ENCODE peak calls at places on chromosome 16, in five cellular contexts. One of them, this sample, is unnamed.

GRCh38 chr16:3912897-3913296 is 32.4 kb upstream of the CREBBP start:
- DNase-seq in tibial artery: no peak
- DNase-seq in iPS DF 6.9: no peak
- DNase-seq in heart left ventricle: no peak
- DNase-seq in naive thymus-derived CD4-positive, alpha-beta T cell: no peak
- DNase-seq in this sample: no peak

GRCh38 chr16:4410335-4411075 is 5.9 kb downstream of the CORO7 start:
- DNase-seq in tibial artery: no peak
- DNase-seq in iPS DF 6.9: no peak
- DNase-seq in heart left ventricle: no peak
- DNase-seq in naive thymus-derived CD4-positive, alpha-beta T cell: no peak
- DNase-seq in this sample: peak

GRCh38 chr16:71780521-71781089 is 28.0 kb downstream of the AP1G1 start:
- DNase-seq in tibial artery: no peak
- DNase-seq in iPS DF 6.9: no peak
- DNase-seq in heart left ventricle: no peak
- DNase-seq in naive thymus-derived CD4-positive, alpha-beta T cell: no peak
- DNase-seq in this sample: no peak

GRCh38 chr16:1002399-1003161 is 21.0 kb downstream of the SOX8 start:
- DNase-seq in tibial artery: no peak
- DNase-seq in iPS DF 6.9: no peak
- DNase-seq in heart left ventricle: no peak
- DNase-seq in naive thymus-derived CD4-positive, alpha-beta T cell: no peak
- DNase-seq in this sample: no peak

GRCh38 chr16:31382485-31383161 is 10.5 kb upstream of the ITGAD start:
- DNase-seq in tibial artery: peak
- DNase-seq in iPS DF 6.9: peak
- DNase-seq in heart left ventricle: peak
- DNase-seq in naive thymus-derived CD4-positive, alpha-beta T cell: peak
- DNase-seq in this sample: no peak

GRCh38 chr16:5633845-5634440 is 536.3 kb upstream of the EEF2KMT start:
- DNase-seq in tibial artery: no peak
- DNase-seq in iPS DF 6.9: peak
- DNase-seq in heart left ventricle: no peak
- DNase-seq in naive thymus-derived CD4-positive, alpha-beta T cell: no peak
- DNase-seq in this sample: no peak

GRCh38 chr16:54067317-54068065 is 219.1 kb downstream of the IRX3 start:
- DNase-seq in tibial artery: no peak
- DNase-seq in iPS DF 6.9: no peak
- DNase-seq in heart left ventricle: no peak
- DNase-seq in naive thymus-derived CD4-positive, alpha-beta T cell: no peak
- DNase-seq in this sample: no peak

GRCh38 chr16:12061336-12062055 is 85.0 kb downstream of the SNX29 start:
- DNase-seq in tibial artery: no peak
- DNase-seq in iPS DF 6.9: no peak
- DNase-seq in heart left ventricle: no peak
- DNase-seq in naive thymus-derived CD4-positive, alpha-beta T cell: no peak
- DNase-seq in this sample: no peak

GRCh38 chr16:83044589-83044988 is 417.8 kb downstream of the CDH13 start:
- DNase-seq in tibial artery: no peak
- DNase-seq in iPS DF 6.9: no peak
- DNase-seq in heart left ventricle: no peak
- DNase-seq in naive thymus-derived CD4-positive, alpha-beta T cell: no peak
- DNase-seq in this sample: no peak

GRCh38 chr16:54489225-54489781 is 202.7 kb upstream of the IRX3 start:
- DNase-seq in tibial artery: no peak
- DNase-seq in iPS DF 6.9: no peak
- DNase-seq in heart left ventricle: no peak
- DNase-seq in naive thymus-derived CD4-positive, alpha-beta T cell: no peak
- DNase-seq in this sample: no peak

GRCh38 chr16:67326115-67326471 is 448 bp downstream of the KCTD19 start:
- DNase-seq in tibial artery: no peak
- DNase-seq in iPS DF 6.9: no peak
- DNase-seq in heart left ventricle: no peak
- DNase-seq in naive thymus-derived CD4-positive, alpha-beta T cell: no peak
- DNase-seq in this sample: no peak

GRCh38 chr16:61214780-61215179 is 821.5 kb downstream of the CDH8 start:
- DNase-seq in tibial artery: no peak
- DNase-seq in iPS DF 6.9: no peak
- DNase-seq in heart left ventricle: no peak
- DNase-seq in naive thymus-derived CD4-positive, alpha-beta T cell: no peak
- DNase-seq in this sample: no peak

GRCh38 chr16:80666378-80667257 is 125.8 kb downstream of the DYNLRB2 start:
- DNase-seq in tibial artery: no peak
- DNase-seq in iPS DF 6.9: no peak
- DNase-seq in heart left ventricle: no peak
- DNase-seq in naive thymus-derived CD4-positive, alpha-beta T cell: no peak
- DNase-seq in this sample: no peak

GRCh38 chr16:4233431-4233830 is 8.4 kb downstream of the SRL start:
- DNase-seq in tibial artery: no peak
- DNase-seq in iPS DF 6.9: no peak
- DNase-seq in heart left ventricle: peak
- DNase-seq in naive thymus-derived CD4-positive, alpha-beta T cell: no peak
- DNase-seq in this sample: no peak

GRCh38 chr16:813204-813915 is 12.8 kb upstream of the GNG13 start:
- DNase-seq in tibial artery: no peak
- DNase-seq in iPS DF 6.9: no peak
- DNase-seq in heart left ventricle: no peak
- DNase-seq in naive thymus-derived CD4-positive, alpha-beta T cell: peak
- DNase-seq in this sample: peak

GRCh38 chr16:48511071-48511540 is 98.9 kb downstream of the N4BP1 start:
- DNase-seq in tibial artery: no peak
- DNase-seq in iPS DF 6.9: no peak
- DNase-seq in heart left ventricle: no peak
- DNase-seq in naive thymus-derived CD4-positive, alpha-beta T cell: no peak
- DNase-seq in this sample: no peak

GRCh38 chr16:11078812-11079459 is 134.6 kb downstream of the CLEC16A start:
- DNase-seq in tibial artery: peak
- DNase-seq in iPS DF 6.9: no peak
- DNase-seq in heart left ventricle: peak
- DNase-seq in naive thymus-derived CD4-positive, alpha-beta T cell: no peak
- DNase-seq in this sample: no peak

GRCh38 chr16:20610892-20611349 is 34.8 kb upstream of the ACSM2B start:
- DNase-seq in tibial artery: no peak
- DNase-seq in iPS DF 6.9: no peak
- DNase-seq in heart left ventricle: peak
- DNase-seq in naive thymus-derived CD4-positive, alpha-beta T cell: no peak
- DNase-seq in this sample: no peak

GRCh38 chr16:57530531-57531252 is 5.7 kb downstream of the CCDC102A start:
- DNase-seq in tibial artery: no peak
- DNase-seq in iPS DF 6.9: no peak
- DNase-seq in heart left ventricle: no peak
- DNase-seq in naive thymus-derived CD4-positive, alpha-beta T cell: no peak
- DNase-seq in this sample: no peak
- H3K27ac ChIP-seq in tibial artery: peak
- H3K27ac ChIP-seq in iPS DF 6.9: no peak
- H3K27ac ChIP-seq in heart left ventricle: no peak
- H3K27ac ChIP-seq in naive thymus-derived CD4-positive, alpha-beta T cell: peak
- H3K27ac ChIP-seq in this sample: no peak

GRCh38 chr16:65510241-65510640 is 388.4 kb upstream of the CDH11 start:
- DNase-seq in tibial artery: no peak
- DNase-seq in iPS DF 6.9: no peak
- DNase-seq in heart left ventricle: no peak
- DNase-seq in naive thymus-derived CD4-positive, alpha-beta T cell: no peak
- DNase-seq in this sample: no peak
- H3K27ac ChIP-seq in tibial artery: no peak
- H3K27ac ChIP-seq in iPS DF 6.9: no peak
- H3K27ac ChIP-seq in heart left ventricle: no peak
- H3K27ac ChIP-seq in naive thymus-derived CD4-positive, alpha-beta T cell: no peak
- H3K27ac ChIP-seq in this sample: no peak

GRCh38 chr16:57131351-57131970 is 39.1 kb downstream of the CPNE2 start:
- DNase-seq in tibial artery: no peak
- DNase-seq in iPS DF 6.9: no peak
- DNase-seq in heart left ventricle: no peak
- DNase-seq in naive thymus-derived CD4-positive, alpha-beta T cell: no peak
- DNase-seq in this sample: peak
- H3K27ac ChIP-seq in tibial artery: no peak
- H3K27ac ChIP-seq in iPS DF 6.9: no peak
- H3K27ac ChIP-seq in heart left ventricle: no peak
- H3K27ac ChIP-seq in naive thymus-derived CD4-positive, alpha-beta T cell: peak
- H3K27ac ChIP-seq in this sample: peak

GRCh38 chr16:2056077-2056476 is 8.3 kb downstream of the TSC2 start:
- DNase-seq in tibial artery: no peak
- DNase-seq in iPS DF 6.9: no peak
- DNase-seq in heart left ventricle: no peak
- DNase-seq in naive thymus-derived CD4-positive, alpha-beta T cell: no peak
- DNase-seq in this sample: no peak
- H3K27ac ChIP-seq in tibial artery: no peak
- H3K27ac ChIP-seq in iPS DF 6.9: no peak
- H3K27ac ChIP-seq in heart left ventricle: no peak
- H3K27ac ChIP-seq in naive thymus-derived CD4-positive, alpha-beta T cell: no peak
- H3K27ac ChIP-seq in this sample: peak

GRCh38 chr16:58261263-58261662 is 33.6 kb downstream of the PRSS54 start:
- DNase-seq in tibial artery: no peak
- DNase-seq in iPS DF 6.9: no peak
- DNase-seq in heart left ventricle: no peak
- DNase-seq in naive thymus-derived CD4-positive, alpha-beta T cell: no peak
- DNase-seq in this sample: no peak

GRCh38 chr16:58262592-58262991 is 32.2 kb downstream of the PRSS54 start:
- DNase-seq in tibial artery: no peak
- DNase-seq in iPS DF 6.9: no peak
- DNase-seq in heart left ventricle: no peak
- DNase-seq in naive thymus-derived CD4-positive, alpha-beta T cell: no peak
- DNase-seq in this sample: no peak

GRCh38 chr16:58258326-58258725 is 36.5 kb downstream of the PRSS54 start:
- DNase-seq in tibial artery: no peak
- DNase-seq in iPS DF 6.9: no peak
- DNase-seq in heart left ventricle: no peak
- DNase-seq in naive thymus-derived CD4-positive, alpha-beta T cell: no peak
- DNase-seq in this sample: no peak

GRCh38 chr16:58256108-58256507 is 38.7 kb downstream of the PRSS54 start:
- DNase-seq in tibial artery: no peak
- DNase-seq in iPS DF 6.9: no peak
- DNase-seq in heart left ventricle: no peak
- DNase-seq in naive thymus-derived CD4-positive, alpha-beta T cell: no peak
- DNase-seq in this sample: no peak

GRCh38 chr16:58259995-58260394 is 34.8 kb downstream of the PRSS54 start:
- DNase-seq in tibial artery: no peak
- DNase-seq in iPS DF 6.9: no peak
- DNase-seq in heart left ventricle: no peak
- DNase-seq in naive thymus-derived CD4-positive, alpha-beta T cell: no peak
- DNase-seq in this sample: no peak
- H3K27ac ChIP-seq in tibial artery: no peak
- H3K27ac ChIP-seq in iPS DF 6.9: no peak
- H3K27ac ChIP-seq in heart left ventricle: no peak
- H3K27ac ChIP-seq in naive thymus-derived CD4-positive, alpha-beta T cell: no peak
- H3K27ac ChIP-seq in this sample: no peak

GRCh38 chr16:30351586-30352419 is 3.3 kb downstream of the CD2BP2 start:
- DNase-seq in tibial artery: peak
- DNase-seq in iPS DF 6.9: no peak
- DNase-seq in heart left ventricle: peak
- DNase-seq in naive thymus-derived CD4-positive, alpha-beta T cell: no peak
- DNase-seq in this sample: peak
- H3K27ac ChIP-seq in tibial artery: peak
- H3K27ac ChIP-seq in iPS DF 6.9: no peak
- H3K27ac ChIP-seq in heart left ventricle: peak
- H3K27ac ChIP-seq in naive thymus-derived CD4-positive, alpha-beta T cell: no peak
- H3K27ac ChIP-seq in this sample: peak

GRCh38 chr16:85796599-85796998 is 2.7 kb downstream of the EMC8 start:
- DNase-seq in tibial artery: no peak
- DNase-seq in iPS DF 6.9: no peak
- DNase-seq in heart left ventricle: no peak
- DNase-seq in naive thymus-derived CD4-positive, alpha-beta T cell: no peak
- DNase-seq in this sample: no peak
- H3K27ac ChIP-seq in tibial artery: no peak
- H3K27ac ChIP-seq in iPS DF 6.9: no peak
- H3K27ac ChIP-seq in heart left ventricle: no peak
- H3K27ac ChIP-seq in naive thymus-derived CD4-positive, alpha-beta T cell: no peak
- H3K27ac ChIP-seq in this sample: no peak

GRCh38 chr16:86511317-86512161 is 1.2 kb downstream of the FOXF1 start:
- DNase-seq in tibial artery: no peak
- DNase-seq in iPS DF 6.9: no peak
- DNase-seq in heart left ventricle: no peak
- DNase-seq in naive thymus-derived CD4-positive, alpha-beta T cell: no peak
- DNase-seq in this sample: no peak

GRCh38 chr16:86512301-86512859 is 2.1 kb downstream of the FOXF1 start:
- DNase-seq in tibial artery: no peak
- DNase-seq in iPS DF 6.9: no peak
- DNase-seq in heart left ventricle: no peak
- DNase-seq in naive thymus-derived CD4-positive, alpha-beta T cell: no peak
- DNase-seq in this sample: no peak

GRCh38 chr16:86509759-86510464 is 415 bp upstream of the FOXF1 start:
- DNase-seq in tibial artery: no peak
- DNase-seq in iPS DF 6.9: no peak
- DNase-seq in heart left ventricle: no peak
- DNase-seq in naive thymus-derived CD4-positive, alpha-beta T cell: no peak
- DNase-seq in this sample: no peak

GRCh38 chr16:86508947-86509758 is 1.2 kb upstream of the FOXF1 start:
- DNase-seq in tibial artery: no peak
- DNase-seq in iPS DF 6.9: no peak
- DNase-seq in heart left ventricle: peak
- DNase-seq in naive thymus-derived CD4-positive, alpha-beta T cell: no peak
- DNase-seq in this sample: no peak

DNA sequence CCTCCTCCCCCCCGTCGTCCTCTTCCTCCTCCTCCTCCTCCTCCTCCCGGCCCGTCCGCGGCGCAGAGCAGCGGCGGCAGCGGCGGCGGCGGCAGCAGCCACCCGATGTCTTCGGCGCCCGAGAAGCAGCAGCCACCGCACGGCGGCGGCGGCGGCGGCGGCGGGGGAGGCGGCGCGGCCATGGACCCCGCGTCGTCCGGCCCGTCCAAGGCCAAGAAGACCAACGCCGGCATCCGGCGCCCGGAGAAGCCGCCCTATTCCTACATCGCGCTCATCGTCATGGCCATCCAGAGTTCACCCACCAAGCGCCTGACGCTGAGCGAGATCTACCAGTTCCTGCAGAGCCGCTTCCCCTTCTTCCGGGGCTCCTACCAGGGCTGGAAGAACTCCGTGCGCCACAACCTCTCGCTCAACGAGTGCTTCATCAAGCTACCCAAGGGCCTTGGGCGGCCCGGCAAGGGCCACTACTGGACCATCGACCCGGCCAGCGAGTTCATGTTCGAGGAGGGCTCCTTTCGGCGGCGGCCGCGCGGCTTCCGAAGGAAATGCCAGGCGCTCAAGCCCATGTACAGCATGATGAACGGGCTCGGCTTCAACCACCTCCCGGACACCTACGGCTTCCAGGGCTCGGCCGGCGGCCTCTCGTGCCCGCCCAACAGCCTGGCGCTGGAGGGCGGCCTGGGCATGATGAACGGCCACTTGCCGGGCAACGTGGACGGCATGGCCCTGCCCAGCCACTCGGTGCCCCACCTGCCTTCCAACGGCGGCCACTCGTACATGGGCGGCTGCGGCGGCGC is at the start of gene FOXF1:
- DNase-seq in tibial artery: no peak
- DNase-seq in iPS DF 6.9: no peak
- DNase-seq in heart left ventricle: no peak
- DNase-seq in naive thymus-derived CD4-positive, alpha-beta T cell: no peak
- DNase-seq in this sample: no peak
- H3K27ac ChIP-seq in tibial artery: peak
- H3K27ac ChIP-seq in iPS DF 6.9: no peak
- H3K27ac ChIP-seq in heart left ventricle: peak
- H3K27ac ChIP-seq in naive thymus-derived CD4-positive, alpha-beta T cell: no peak
- H3K27ac ChIP-seq in this sample: no peak

DNA sequence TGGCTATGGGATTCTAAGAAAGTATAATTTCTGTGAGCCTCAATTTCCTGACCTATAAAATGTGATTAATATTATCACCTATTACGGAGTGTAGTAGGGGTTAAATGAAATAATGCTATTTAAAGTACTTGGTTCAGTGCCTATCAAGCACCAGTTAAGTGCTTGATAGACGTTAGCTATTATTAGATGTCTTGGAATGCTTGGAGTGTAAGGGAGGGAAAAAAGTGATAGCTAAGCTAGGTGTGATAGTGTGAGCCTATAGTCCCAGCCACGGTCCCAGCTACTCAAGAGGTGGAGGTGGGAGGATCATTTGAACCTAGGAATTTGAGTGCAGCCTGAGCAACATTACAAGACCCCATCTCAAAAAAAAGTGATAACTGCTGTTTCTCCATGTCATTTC is 7.5 kb downstream of the ORC6 start:
- DNase-seq in tibial artery: no peak
- DNase-seq in iPS DF 6.9: no peak
- DNase-seq in heart left ventricle: no peak
- DNase-seq in naive thymus-derived CD4-positive, alpha-beta T cell: no peak
- DNase-seq in this sample: no peak
- H3K27ac ChIP-seq in tibial artery: no peak
- H3K27ac ChIP-seq in iPS DF 6.9: no peak
- H3K27ac ChIP-seq in heart left ventricle: peak
- H3K27ac ChIP-seq in naive thymus-derived CD4-positive, alpha-beta T cell: no peak
- H3K27ac ChIP-seq in this sample: no peak